ENCODE peak calls at places on chromosome 1, in four cellular contexts. One of them, this sample, is unnamed.

GRCh38 chr1:201746156-201746555 is 82.8 kb upstream of the IPO9 start:
- DNase-seq in activated CD4-positive, alpha-beta T cell treated with anti-CD3 and anti-CD28 coated beads, Interleukin-2, amount 10 ng/mL, durations not matched to agents 7 days and 5 days: no peak
- DNase-seq in stimulated activated CD4-positive, alpha-beta T cell treated with anti-CD3 and anti-CD28 coated beads, Interleukin-1b, Interleukin-23, amount 100 ng/mL, for 24 hours: no peak
- DNase-seq in stimulated activated CD8-positive, alpha-beta memory T cell treated with anti-CD3 and anti-CD28 coated beads, Interleukin-7, amount 100 ng/mL, for 1 hour: no peak
- DNase-seq in this sample: no peak

GRCh38 chr1:29236743-29236992 is 346 bp downstream of the PTPRU start:
- DNase-seq in activated CD4-positive, alpha-beta T cell treated with anti-CD3 and anti-CD28 coated beads, Interleukin-2, amount 10 ng/mL, durations not matched to agents 7 days and 5 days: no peak
- DNase-seq in stimulated activated CD4-positive, alpha-beta T cell treated with anti-CD3 and anti-CD28 coated beads, Interleukin-1b, Interleukin-23, amount 100 ng/mL, for 24 hours: no peak
- DNase-seq in stimulated activated CD8-positive, alpha-beta memory T cell treated with anti-CD3 and anti-CD28 coated beads, Interleukin-7, amount 100 ng/mL, for 1 hour: no peak
- DNase-seq in this sample: no peak

GRCh38 chr1:160376525-160377131 is 9.8 kb downstream of the NHLH1 start:
- DNase-seq in activated CD4-positive, alpha-beta T cell treated with anti-CD3 and anti-CD28 coated beads, Interleukin-2, amount 10 ng/mL, durations not matched to agents 7 days and 5 days: peak; percentile 45
- DNase-seq in stimulated activated CD4-positive, alpha-beta T cell treated with anti-CD3 and anti-CD28 coated beads, Interleukin-1b, Interleukin-23, amount 100 ng/mL, for 24 hours: no peak
- DNase-seq in stimulated activated CD8-positive, alpha-beta memory T cell treated with anti-CD3 and anti-CD28 coated beads, Interleukin-7, amount 100 ng/mL, for 1 hour: no peak
- DNase-seq in this sample: peak; percentile 74

GRCh38 chr1:111851552-111851951 is 95.9 kb downstream of the DDX20 start:
- DNase-seq in activated CD4-positive, alpha-beta T cell treated with anti-CD3 and anti-CD28 coated beads, Interleukin-2, amount 10 ng/mL, durations not matched to agents 7 days and 5 days: no peak
- DNase-seq in stimulated activated CD4-positive, alpha-beta T cell treated with anti-CD3 and anti-CD28 coated beads, Interleukin-1b, Interleukin-23, amount 100 ng/mL, for 24 hours: no peak
- DNase-seq in stimulated activated CD8-positive, alpha-beta memory T cell treated with anti-CD3 and anti-CD28 coated beads, Interleukin-7, amount 100 ng/mL, for 1 hour: no peak
- DNase-seq in this sample: no peak

GRCh38 chr1:32112800-32113375 is 5.0 kb downstream of the KPNA6 start:
- DNase-seq in activated CD4-positive, alpha-beta T cell treated with anti-CD3 and anti-CD28 coated beads, Interleukin-2, amount 10 ng/mL, durations not matched to agents 7 days and 5 days: peak; percentile 7
- DNase-seq in stimulated activated CD4-positive, alpha-beta T cell treated with anti-CD3 and anti-CD28 coated beads, Interleukin-1b, Interleukin-23, amount 100 ng/mL, for 24 hours: no peak
- DNase-seq in stimulated activated CD8-positive, alpha-beta memory T cell treated with anti-CD3 and anti-CD28 coated beads, Interleukin-7, amount 100 ng/mL, for 1 hour: no peak
- DNase-seq in this sample: no peak

GRCh38 chr1:44842763-44843655 is at the start of gene PTCH2:
- DNase-seq in activated CD4-positive, alpha-beta T cell treated with anti-CD3 and anti-CD28 coated beads, Interleukin-2, amount 10 ng/mL, durations not matched to agents 7 days and 5 days: no peak
- DNase-seq in stimulated activated CD4-positive, alpha-beta T cell treated with anti-CD3 and anti-CD28 coated beads, Interleukin-1b, Interleukin-23, amount 100 ng/mL, for 24 hours: no peak
- DNase-seq in stimulated activated CD8-positive, alpha-beta memory T cell treated with anti-CD3 and anti-CD28 coated beads, Interleukin-7, amount 100 ng/mL, for 1 hour: no peak
- DNase-seq in this sample: peak; percentile 35

GRCh38 chr1:52554756-52555155 is 1.9 kb upstream of the TUT4 start:
- DNase-seq in activated CD4-positive, alpha-beta T cell treated with anti-CD3 and anti-CD28 coated beads, Interleukin-2, amount 10 ng/mL, durations not matched to agents 7 days and 5 days: no peak
- DNase-seq in stimulated activated CD4-positive, alpha-beta T cell treated with anti-CD3 and anti-CD28 coated beads, Interleukin-1b, Interleukin-23, amount 100 ng/mL, for 24 hours: no peak
- DNase-seq in stimulated activated CD8-positive, alpha-beta memory T cell treated with anti-CD3 and anti-CD28 coated beads, Interleukin-7, amount 100 ng/mL, for 1 hour: no peak
- DNase-seq in this sample: no peak

GRCh38 chr1:245389878-245390277 is 235.1 kb downstream of the KIF26B start:
- DNase-seq in activated CD4-positive, alpha-beta T cell treated with anti-CD3 and anti-CD28 coated beads, Interleukin-2, amount 10 ng/mL, durations not matched to agents 7 days and 5 days: no peak
- DNase-seq in stimulated activated CD4-positive, alpha-beta T cell treated with anti-CD3 and anti-CD28 coated beads, Interleukin-1b, Interleukin-23, amount 100 ng/mL, for 24 hours: no peak
- DNase-seq in stimulated activated CD8-positive, alpha-beta memory T cell treated with anti-CD3 and anti-CD28 coated beads, Interleukin-7, amount 100 ng/mL, for 1 hour: no peak
- DNase-seq in this sample: no peak

GRCh38 chr1:236677641-236678235 is 8.6 kb upstream of the ACTN2 start:
- DNase-seq in activated CD4-positive, alpha-beta T cell treated with anti-CD3 and anti-CD28 coated beads, Interleukin-2, amount 10 ng/mL, durations not matched to agents 7 days and 5 days: no peak
- DNase-seq in stimulated activated CD4-positive, alpha-beta T cell treated with anti-CD3 and anti-CD28 coated beads, Interleukin-1b, Interleukin-23, amount 100 ng/mL, for 24 hours: no peak
- DNase-seq in stimulated activated CD8-positive, alpha-beta memory T cell treated with anti-CD3 and anti-CD28 coated beads, Interleukin-7, amount 100 ng/mL, for 1 hour: no peak
- DNase-seq in this sample: no peak

GRCh38 chr1:180920702-180921101 is 8.0 kb downstream of the KIAA1614 start:
- DNase-seq in activated CD4-positive, alpha-beta T cell treated with anti-CD3 and anti-CD28 coated beads, Interleukin-2, amount 10 ng/mL, durations not matched to agents 7 days and 5 days: no peak
- DNase-seq in stimulated activated CD4-positive, alpha-beta T cell treated with anti-CD3 and anti-CD28 coated beads, Interleukin-1b, Interleukin-23, amount 100 ng/mL, for 24 hours: no peak
- DNase-seq in stimulated activated CD8-positive, alpha-beta memory T cell treated with anti-CD3 and anti-CD28 coated beads, Interleukin-7, amount 100 ng/mL, for 1 hour: no peak
- DNase-seq in this sample: no peak

This sample was measured in DMS 273 treated with DMSO at 0.1 percent for 48 hours.